ENCODE peak calls at places on chromosome 3, in nine cellular contexts. T is coronary artery, O is neural crest cell, B is NCI-H1105, Y is AG04450, L is RWPE1, V is AG09319, A is T1000, D is RWPE2. Q is an unnamed sample.

GRCh38 chr3:138856799-138857198 is 22.1 kb upstream of the PIK3CB start:
- DNase-seq in D (no peak), O (no peak), T (no peak), L (no peak), A (no peak), B (no peak), Y (no peak), V (no peak), Q (no peak)

GRCh38 chr3:107988464-107989156 is 102.2 kb downstream of the CD47 start:
- DNase-seq in D (peak; percentile 70), A (peak; percentile 13), O (no peak), V (peak; percentile 20), L (peak; percentile 63), B (no peak), T (no peak), Y (no peak), Q (peak; percentile 80)

GRCh38 chr3:31958721-31959152 is 22.3 kb downstream of the OSBPL10 start:
- DNase-seq in Y (no peak), D (no peak), O (peak; percentile 32), B (peak; percentile 55), A (no peak), L (no peak), T (no peak), V (no peak), Q (no peak)

GRCh38 chr3:62600033-62600432 is 226.7 kb upstream of the FEZF2 start:
- DNase-seq in O (no peak), B (no peak), T (no peak), V (no peak), D (no peak), A (no peak), Y (no peak), L (no peak), Q (no peak)

GRCh38 chr3:104960579-104960978 is 406.1 kb upstream of the ALCAM start:
- DNase-seq in B (no peak), A (no peak), V (no peak), T (no peak), O (no peak), L (no peak), D (no peak), Y (no peak), Q (no peak)

GRCh38 chr3:146313411-146314111 is 62.7 kb upstream of the PLSCR4 start:
- DNase-seq in B (no peak), T (no peak), L (no peak), A (peak; percentile 14), D (no peak), V (peak; percentile 59), Y (peak; percentile 52), O (no peak), Q (peak; percentile 69)

GRCh38 chr3:197541756-197542539 is 13.8 kb downstream of the BDH1 start:
- DNase-seq in D (no peak), T (no peak), Y (peak; percentile 58), B (no peak), V (no peak), A (no peak), L (peak; percentile 28), O (no peak), Q (no peak)

GRCh38 chr3:126910231-126910630 is 72.7 kb upstream of the PLXNA1 start:
- DNase-seq in T (no peak), A (no peak), B (no peak), O (no peak), D (no peak), Y (no peak), V (no peak), L (no peak), Q (no peak)

Q was measured in bronchial epithelial cell.